ENCODE peak calls at places on chromosomes 1 and 21, in nine cellular contexts. J, D, T, L, Z, R, N, C and B are unnamed samples. For H3K4me1, the result is how much of the 10 kb centered on the place peaks cover.

GRCh38 chr1:156319664-156320063 is 18.4 kb downstream of the CCT3 start:
- DNase-seq in C (peak), L (no peak), J (peak), Z (peak), T (no peak), R (peak), D (no peak), N (no peak), B (no peak)

GRCh38 chr1:234597894-234598293 is 12.1 kb downstream of the IRF2BP2 start:
- DNase-seq in J (peak), L (no peak), Z (peak), T (no peak), N (no peak), D (no peak), C (peak), R (peak), B (no peak)

GRCh38 chr1:18820791-18821641 is 38.4 kb downstream of the TAS1R2 start:
- DNase-seq in L (peak), Z (peak), R (peak), D (peak), C (peak), N (no peak), J (peak), T (peak), B (peak)

GRCh38 chr1:211036701-211037494 is 97.0 kb downstream of the KCNH1 start:
- DNase-seq in C (peak), T (no peak), L (no peak), R (peak), N (no peak), Z (peak), J (peak), D (no peak), B (no peak)

GRCh38 chr1:167066333-167067122 is 23.6 kb downstream of the GPA33 start:
- DNase-seq in J (peak), T (peak), D (peak), C (peak), R (peak), Z (peak), N (no peak), L (peak), B (no peak)

GRCh38 chr1:203076031-203076511 is 9.7 kb downstream of the MYOG start:
- DNase-seq in L (no peak), N (no peak), J (no peak), C (no peak), T (no peak), D (no peak), R (no peak), Z (no peak), B (no peak)

GRCh38 chr21:38503588-38503987 is 5.3 kb upstream of the ERG start:
- DNase-seq in Z (peak), J (no peak), D (no peak), N (no peak), R (no peak), L (no peak), T (no peak), C (peak), B (no peak)

GRCh38 chr1:2413495-2414296 is 1.3 kb upstream of the PEX10 start:
- DNase-seq in N (no peak), L (no peak), Z (no peak), T (peak), C (no peak), D (peak), J (no peak), R (peak), B (no peak)

GRCh38 chr1:43841511-43841910 is 92.1 kb upstream of the ARTN start:
- DNase-seq in L (no peak), Z (no peak), R (no peak), C (no peak), J (no peak), D (no peak), N (no peak), T (no peak), B (no peak)

GRCh38 chr21:31538821-31539220 is 120.7 kb upstream of the SOD1 start:
- DNase-seq in N (no peak), L (no peak), Z (peak), R (no peak), D (no peak), C (no peak), T (no peak), J (peak), B (no peak)

GRCh38 chr1:17711962-17712361 is 43.2 kb upstream of the ACTL8 start:
- DNase-seq in R (no peak), Z (no peak), D (peak), N (no peak), L (no peak), J (no peak), T (no peak), C (no peak), B (no peak)

DNA sequence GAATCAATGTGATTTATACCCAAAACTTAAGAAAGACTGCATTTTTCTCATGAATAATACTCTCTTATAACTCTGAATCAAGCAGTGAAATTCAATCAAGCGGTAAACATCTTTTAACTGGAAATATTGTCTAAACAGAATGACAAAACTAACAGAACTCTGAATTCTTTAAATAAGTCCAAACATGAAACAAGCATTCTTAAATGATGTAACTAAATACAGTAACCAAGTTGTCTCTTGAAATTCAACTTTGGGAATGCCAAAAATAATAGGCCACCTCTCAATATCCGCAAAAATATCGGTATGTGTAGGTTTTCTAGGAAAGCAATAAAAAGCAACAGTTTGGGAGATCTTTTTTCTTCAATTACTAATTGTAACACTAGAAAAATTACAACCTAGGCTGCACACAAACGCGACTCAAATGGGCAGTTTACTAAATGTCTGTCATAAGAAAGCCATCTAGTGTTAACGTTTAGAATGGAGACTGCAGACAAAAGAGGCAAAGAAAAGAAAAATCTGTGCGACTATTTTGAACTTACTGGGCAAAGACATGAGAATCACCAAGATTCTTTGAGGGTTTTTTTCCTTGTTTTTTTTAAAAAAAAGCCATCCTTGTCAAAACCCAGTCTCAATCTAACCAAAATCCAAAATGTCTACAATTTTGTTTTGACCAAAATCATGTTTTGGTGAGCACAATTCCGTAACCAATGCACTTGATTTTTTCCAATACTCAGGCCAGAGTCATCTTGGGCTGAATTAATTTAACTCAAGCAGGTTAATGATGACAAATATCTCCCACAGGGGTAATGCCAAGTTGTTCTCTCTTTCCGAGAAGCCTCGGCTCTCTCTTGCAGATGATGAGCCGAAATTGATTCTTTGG is 1.4 kb downstream of the SIPA1L2 start:
- DNase-seq in L (no peak), Z (peak), J (peak), T (no peak), N (no peak), C (peak), D (peak), R (peak), B (no peak)
- H3K4me3 ChIP-seq in L (peak), Z (no peak), J (peak), T (peak), N (no peak), C (peak), D (peak), R (peak), B (peak)

GRCh38 chr1:36323636-36324321 is at the start of gene EVA1B:
- DNase-seq in D (peak), N (no peak), R (peak), J (peak), C (peak), Z (peak), T (peak), L (peak), B (no peak)
- H3K4me1 ChIP-seq in D (under half), N (under half), R (under half), J (under half), C (under half), Z (under half), T (under half), L (under half), B (under half)

GRCh38 chr1:215673943-215674342 is 106.8 kb downstream of the KCTD3 start:
- DNase-seq in N (no peak), Z (no peak), T (no peak), J (no peak), D (no peak), C (no peak), R (no peak), L (no peak), B (no peak)

GRCh38 chr1:215677112-215677511 is 110.0 kb downstream of the KCTD3 start:
- DNase-seq in N (no peak), D (no peak), T (no peak), R (no peak), J (no peak), Z (no peak), L (no peak), C (no peak), B (no peak)

GRCh38 chr1:215682232-215682631 is 115.1 kb downstream of the KCTD3 start:
- DNase-seq in J (no peak), N (no peak), T (no peak), D (no peak), L (no peak), R (peak), Z (no peak), C (peak), B (no peak)

GRCh38 chr1:215679231-215679630 is 112.1 kb downstream of the KCTD3 start:
- DNase-seq in Z (no peak), D (no peak), J (no peak), N (no peak), R (no peak), L (no peak), C (no peak), T (no peak), B (no peak)
- H3K27ac ChIP-seq in Z (no peak), D (no peak), J (no peak), N (no peak), R (no peak), L (no peak), C (no peak), T (no peak), B (no peak)

GRCh38 chr1:45304311-45305081 is 22.2 kb upstream of the HPDL start:
- DNase-seq in C (peak), R (no peak), Z (peak), J (peak), D (peak), N (no peak), T (peak), L (no peak), B (no peak)
- H3K4me3 ChIP-seq in C (peak), R (peak), Z (peak), J (peak), D (peak), N (peak), T (peak), L (peak), B (peak)

GRCh38 chr1:149927535-149928387 is at the start of gene SF3B4:
- DNase-seq in R (peak), D (peak), N (peak), T (peak), L (peak), Z (peak), C (peak), J (peak), B (no peak)

GRCh38 chr1:149927056-149927534 is 508 bp downstream of the SF3B4 start:
- DNase-seq in Z (no peak), R (no peak), C (peak), N (no peak), T (no peak), J (no peak), L (no peak), D (no peak), B (no peak)

GRCh38 chr1:149926296-149926695 is 1.3 kb downstream of the SF3B4 start:
- DNase-seq in R (no peak), D (no peak), L (no peak), T (no peak), Z (no peak), J (no peak), N (no peak), C (no peak), B (no peak)

GRCh38 chr1:149929847-149930246 is 2.2 kb upstream of the SF3B4 start:
- DNase-seq in Z (no peak), N (no peak), C (no peak), D (no peak), L (no peak), T (no peak), J (no peak), R (no peak), B (no peak)

DNA sequence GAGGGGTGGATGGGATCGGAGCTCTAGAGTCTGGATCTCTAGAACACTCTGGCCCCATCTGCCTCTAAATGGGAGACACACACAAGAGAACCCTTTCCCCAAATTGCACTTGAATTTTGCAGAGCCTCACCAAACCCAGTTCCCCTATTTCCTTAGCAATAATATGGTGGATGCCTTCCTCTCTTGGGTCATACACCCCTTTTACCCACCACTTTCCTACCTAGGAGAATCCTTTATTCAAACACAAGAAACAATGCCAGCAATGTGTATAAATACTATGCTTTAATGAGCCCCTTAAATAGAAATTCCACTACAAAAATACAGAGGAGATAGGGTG is 753 bp upstream of the SF3B4 start:
- DNase-seq in D (no peak), R (no peak), N (no peak), L (no peak), C (no peak), T (no peak), Z (no peak), J (no peak), B (no peak)
- H3K4me1 ChIP-seq in D (under half), R (under half), N (under half), L (under half), C (under half), T (under half), Z (under half), J (under half), B (under half)

GRCh38 chr1:227210604-227211003 is 107.7 kb downstream of the CDC42BPA start:
- DNase-seq in L (no peak), C (no peak), Z (no peak), D (no peak), T (no peak), R (no peak), J (no peak), N (no peak), B (no peak)
- H3K27ac ChIP-seq in L (no peak), C (no peak), Z (no peak), D (no peak), T (no peak), R (no peak), J (no peak), N (no peak), B (no peak)

GRCh38 chr1:160192234-160192633 is 1.9 kb downstream of the CASQ1 start:
- DNase-seq in Z (no peak), L (no peak), D (no peak), N (no peak), R (no peak), T (no peak), J (no peak), C (no peak), B (no peak)

GRCh38 chr1:160193832-160194736 is 3.7 kb downstream of the CASQ1 start:
- DNase-seq in Z (no peak), N (no peak), J (no peak), L (no peak), D (no peak), T (no peak), R (no peak), C (no peak), B (no peak)

GRCh38 chr1:160191756-160192155 is 1.4 kb downstream of the CASQ1 start:
- DNase-seq in N (no peak), L (no peak), R (no peak), T (no peak), C (no peak), Z (no peak), D (no peak), J (no peak), B (no peak)

GRCh38 chr1:160194737-160195059 is 4.3 kb downstream of the CASQ1 start:
- DNase-seq in R (no peak), D (no peak), L (no peak), J (no peak), Z (no peak), N (no peak), T (no peak), C (no peak), B (no peak)

DNA sequence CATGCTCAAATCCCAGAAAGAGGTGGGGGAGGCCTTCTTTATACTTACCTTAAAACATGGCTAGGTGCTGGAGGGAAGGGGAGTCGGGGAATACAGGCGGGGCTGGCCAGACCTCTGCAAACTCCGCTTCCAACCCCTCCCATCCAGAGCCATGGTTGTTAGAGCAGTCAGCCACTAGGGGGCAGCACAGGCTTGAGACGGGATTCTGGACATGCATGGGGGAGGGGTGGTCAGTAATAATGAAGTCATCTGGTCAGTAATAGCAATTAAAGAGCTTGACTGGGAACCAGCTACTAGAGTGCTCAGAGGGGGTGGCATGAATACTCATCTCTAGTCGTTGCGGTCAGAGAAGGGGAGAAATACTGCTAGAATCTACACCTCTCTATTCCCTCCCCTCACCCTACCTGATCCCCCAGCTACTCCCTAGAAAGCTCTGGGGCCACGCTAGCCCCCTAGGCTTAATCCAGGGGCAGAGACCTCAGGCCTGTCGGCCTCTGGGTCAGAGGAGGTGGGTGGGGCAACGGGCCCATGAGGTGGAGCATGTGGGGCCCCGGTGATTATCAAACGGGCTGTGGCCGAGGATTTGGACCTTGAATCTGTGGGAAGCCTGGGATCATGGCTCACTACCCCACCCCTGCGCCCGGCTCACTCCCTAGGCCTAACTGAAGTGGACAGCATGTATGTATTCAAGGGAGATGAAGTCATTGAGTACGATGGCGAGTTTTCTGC is 2.9 kb downstream of the CASQ1 start:
- DNase-seq in N (peak), J (peak), C (peak), L (peak), T (peak), R (peak), D (peak), Z (peak), B (peak)
- H3K4me3 ChIP-seq in N (no peak), J (no peak), C (no peak), L (no peak), T (no peak), R (no peak), D (no peak), Z (no peak), B (no peak)

GRCh38 chr1:149844096-149844495 is 55.3 kb upstream of the BOLA1 start:
- DNase-seq in R (peak), D (no peak), J (peak), T (no peak), N (no peak), L (no peak), C (peak), Z (peak), B (no peak)

GRCh38 chr1:149846600-149847466 is 52.5 kb upstream of the BOLA1 start:
- DNase-seq in D (no peak), J (no peak), L (no peak), C (no peak), T (no peak), Z (no peak), R (no peak), N (no peak), B (no peak)

GRCh38 chr1:149846042-149846441 is 53.3 kb upstream of the BOLA1 start:
- DNase-seq in N (no peak), R (no peak), Z (peak), J (no peak), L (no peak), T (no peak), C (no peak), D (no peak), B (no peak)

GRCh38 chr1:149844650-149845255 is 54.6 kb upstream of the BOLA1 start:
- DNase-seq in T (no peak), N (no peak), Z (no peak), R (no peak), C (peak), J (no peak), D (no peak), L (no peak), B (no peak)

GRCh38 chr1:149845416-149845815 is 54.0 kb upstream of the BOLA1 start:
- DNase-seq in N (no peak), T (no peak), Z (peak), R (no peak), L (no peak), J (no peak), D (no peak), C (peak), B (no peak)
- H3K4me1 ChIP-seq in N (under half), T (under half), Z (under half), R (half or more), L (under half), J (under half), D (under half), C (under half), B (under half)

DNA sequence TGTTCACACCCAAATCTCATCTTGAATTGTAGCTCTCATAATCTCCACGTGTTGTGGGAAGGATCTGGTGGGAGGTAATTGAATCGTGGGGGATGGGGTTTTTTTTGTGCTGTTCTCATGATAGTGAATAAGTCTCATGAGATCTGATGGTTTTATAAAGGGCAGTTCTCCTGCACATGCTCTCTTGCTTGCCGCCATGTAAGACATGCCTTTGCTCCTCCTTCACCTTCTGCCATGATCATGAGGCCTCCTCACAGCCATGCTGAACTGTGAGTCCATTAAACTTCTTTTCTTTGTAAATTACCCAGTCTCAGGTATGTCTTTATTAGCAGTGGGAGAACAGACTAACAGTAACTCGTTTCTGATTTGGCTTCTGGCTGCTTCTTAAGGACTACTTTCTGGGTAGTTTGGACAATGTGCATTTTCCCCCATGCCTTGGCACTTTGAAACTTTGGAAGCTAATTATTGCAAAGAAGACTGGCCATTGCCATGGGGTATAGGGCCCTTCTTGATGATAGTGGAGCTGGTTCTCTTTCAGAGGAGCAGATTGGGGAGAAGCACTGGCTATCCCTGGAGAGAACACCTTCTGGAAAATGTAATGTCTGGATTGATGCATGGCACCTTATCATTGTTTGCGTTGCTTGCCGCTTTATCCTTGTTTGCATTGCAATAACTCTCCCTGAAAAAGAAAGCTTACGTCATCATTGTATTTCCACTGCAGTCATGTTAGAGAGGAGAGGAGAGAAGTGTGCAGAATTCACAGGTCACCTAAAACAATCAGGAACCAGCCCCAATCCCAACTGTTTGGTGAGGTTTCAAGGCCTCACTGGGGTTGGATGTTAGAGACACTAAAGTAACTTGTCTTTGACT is 5.9 kb downstream of the CNIH3 start:
- DNase-seq in Z (no peak), R (no peak), N (no peak), T (no peak), J (peak), C (no peak), L (no peak), D (no peak), B (no peak)
- H3K27ac ChIP-seq in Z (peak), R (no peak), N (no peak), T (no peak), J (peak), C (no peak), L (no peak), D (no peak), B (no peak)